ENCODE peak calls at places on chromosomes 16 and 17, in nine cellular contexts. One of them, this sample, is unnamed.
A peak's percentile ranks its signal among the peaks of the same experiment; 100 is the strongest.

GRCh38 chr17:38420518-38420917 is 7.7 kb upstream of the ARHGAP23 start:
- DNase-seq in GM12878: no peak
- DNase-seq in mesenchymal stem cell: no peak
- DNase-seq in left lung: no peak
- DNase-seq in sigmoid colon: no peak
- DNase-seq in Caco-2: no peak
- DNase-seq in GM23338: no peak
- DNase-seq in naive thymus-derived CD4-positive, alpha-beta T cell: no peak
- DNase-seq in SJSA1: no peak
- DNase-seq in this sample: no peak

GRCh38 chr16:50282010-50282538 is 15.7 kb downstream of the ADCY7 start:
- DNase-seq in GM12878: peak; percentile 86
- DNase-seq in mesenchymal stem cell: no peak
- DNase-seq in left lung: peak; percentile 92
- DNase-seq in sigmoid colon: peak; percentile 82
- DNase-seq in Caco-2: no peak
- DNase-seq in GM23338: no peak
- DNase-seq in naive thymus-derived CD4-positive, alpha-beta T cell: no peak
- DNase-seq in SJSA1: no peak
- DNase-seq in this sample: peak; percentile 93

GRCh38 chr17:29007456-29008455 is 1.9 kb upstream of the SEZ6 start:
- DNase-seq in GM12878: no peak
- DNase-seq in mesenchymal stem cell: peak; percentile 21
- DNase-seq in left lung: no peak
- DNase-seq in sigmoid colon: no peak
- DNase-seq in Caco-2: no peak
- DNase-seq in GM23338: no peak
- DNase-seq in naive thymus-derived CD4-positive, alpha-beta T cell: no peak
- DNase-seq in SJSA1: peak; percentile 18
- DNase-seq in this sample: no peak

GRCh38 chr16:66856184-66856730 is 12.0 kb downstream of the CA7 start:
- DNase-seq in GM12878: no peak
- DNase-seq in mesenchymal stem cell: no peak
- DNase-seq in left lung: no peak
- DNase-seq in sigmoid colon: no peak
- DNase-seq in Caco-2: no peak
- DNase-seq in GM23338: no peak
- DNase-seq in naive thymus-derived CD4-positive, alpha-beta T cell: no peak
- DNase-seq in SJSA1: no peak
- DNase-seq in this sample: no peak

GRCh38 chr17:79698086-79698690 is 32.6 kb upstream of the ENPP7 start:
- DNase-seq in GM12878: no peak
- DNase-seq in mesenchymal stem cell: no peak
- DNase-seq in left lung: no peak
- DNase-seq in sigmoid colon: no peak
- DNase-seq in Caco-2: no peak
- DNase-seq in GM23338: no peak
- DNase-seq in naive thymus-derived CD4-positive, alpha-beta T cell: no peak
- DNase-seq in SJSA1: no peak
- DNase-seq in this sample: no peak

GRCh38 chr16:2512920-2513404 is 790 bp upstream of the ATP6V0C start:
- DNase-seq in GM12878: no peak
- DNase-seq in mesenchymal stem cell: no peak
- DNase-seq in left lung: no peak
- DNase-seq in sigmoid colon: peak; percentile 72
- DNase-seq in Caco-2: no peak
- DNase-seq in GM23338: peak; percentile 76
- DNase-seq in naive thymus-derived CD4-positive, alpha-beta T cell: no peak
- DNase-seq in SJSA1: no peak
- DNase-seq in this sample: peak; percentile 65

GRCh38 chr17:64240741-64241347 is 22.2 kb downstream of the TEX2 start:
- DNase-seq in GM12878: no peak
- DNase-seq in mesenchymal stem cell: peak; percentile 87
- DNase-seq in left lung: no peak
- DNase-seq in sigmoid colon: peak; percentile 92
- DNase-seq in Caco-2: no peak
- DNase-seq in GM23338: no peak
- DNase-seq in naive thymus-derived CD4-positive, alpha-beta T cell: no peak
- DNase-seq in SJSA1: peak; percentile 34
- DNase-seq in this sample: no peak

GRCh38 chr17:16872836-16873653 is 98.9 kb downstream of the TNFRSF13B start:
- DNase-seq in GM12878: no peak
- DNase-seq in mesenchymal stem cell: peak; percentile 4
- DNase-seq in left lung: no peak
- DNase-seq in sigmoid colon: no peak
- DNase-seq in Caco-2: peak; percentile 58
- DNase-seq in GM23338: peak; percentile 79
- DNase-seq in naive thymus-derived CD4-positive, alpha-beta T cell: no peak
- DNase-seq in SJSA1: peak; percentile 5
- DNase-seq in this sample: peak; percentile 54

GRCh38 chr16:4327782-4328579 is 12.1 kb downstream of the GLIS2 start:
- DNase-seq in GM12878: no peak
- DNase-seq in mesenchymal stem cell: peak; percentile 90
- DNase-seq in left lung: peak; percentile 80
- DNase-seq in sigmoid colon: peak; percentile 93
- DNase-seq in Caco-2: no peak
- DNase-seq in GM23338: peak; percentile 95
- DNase-seq in naive thymus-derived CD4-positive, alpha-beta T cell: peak; percentile 57
- DNase-seq in SJSA1: peak; percentile 17
- DNase-seq in this sample: peak; percentile 69

GRCh38 chr16:4270091-4270490 is 2.7 kb downstream of the TFAP4 start:
- DNase-seq in GM12878: no peak
- DNase-seq in mesenchymal stem cell: no peak
- DNase-seq in left lung: no peak
- DNase-seq in sigmoid colon: no peak
- DNase-seq in Caco-2: no peak
- DNase-seq in GM23338: no peak
- DNase-seq in naive thymus-derived CD4-positive, alpha-beta T cell: no peak
- DNase-seq in SJSA1: no peak
- DNase-seq in this sample: no peak

GRCh38 chr16:67202956-67203493 is 4.1 kb downstream of the ELMO3 start:
- DNase-seq in GM12878: no peak
- DNase-seq in mesenchymal stem cell: no peak
- DNase-seq in left lung: no peak
- DNase-seq in sigmoid colon: no peak
- DNase-seq in Caco-2: no peak
- DNase-seq in GM23338: no peak
- DNase-seq in naive thymus-derived CD4-positive, alpha-beta T cell: no peak
- DNase-seq in SJSA1: no peak
- DNase-seq in this sample: no peak

GRCh38 chr17:50210249-50211225 is 9.1 kb upstream of the COL1A1 start:
- DNase-seq in GM12878: no peak
- DNase-seq in mesenchymal stem cell: peak; percentile 100
- DNase-seq in left lung: peak; percentile 84
- DNase-seq in sigmoid colon: peak; percentile 94
- DNase-seq in Caco-2: peak; percentile 93
- DNase-seq in GM23338: peak; percentile 72
- DNase-seq in naive thymus-derived CD4-positive, alpha-beta T cell: no peak
- DNase-seq in SJSA1: peak; percentile 100
- DNase-seq in this sample: no peak

GRCh38 chr16:77820340-77820739 is 32.0 kb downstream of the VAT1L start:
- DNase-seq in GM12878: no peak
- DNase-seq in mesenchymal stem cell: no peak
- DNase-seq in left lung: no peak
- DNase-seq in sigmoid colon: no peak
- DNase-seq in Caco-2: no peak
- DNase-seq in GM23338: no peak
- DNase-seq in naive thymus-derived CD4-positive, alpha-beta T cell: no peak
- DNase-seq in SJSA1: no peak
- DNase-seq in this sample: no peak

GRCh38 chr16:4240624-4241023 is 1.3 kb downstream of the SRL start:
- DNase-seq in GM12878: no peak
- DNase-seq in mesenchymal stem cell: no peak
- DNase-seq in left lung: no peak
- DNase-seq in sigmoid colon: no peak
- DNase-seq in Caco-2: no peak
- DNase-seq in GM23338: peak; percentile 46
- DNase-seq in naive thymus-derived CD4-positive, alpha-beta T cell: no peak
- DNase-seq in SJSA1: no peak
- DNase-seq in this sample: no peak

GRCh38 chr16:49528564-49529150 is 155.1 kb downstream of the C16orf78 start:
- DNase-seq in GM12878: no peak
- DNase-seq in mesenchymal stem cell: no peak
- DNase-seq in left lung: no peak
- DNase-seq in sigmoid colon: no peak
- DNase-seq in Caco-2: no peak
- DNase-seq in GM23338: no peak
- DNase-seq in naive thymus-derived CD4-positive, alpha-beta T cell: no peak
- DNase-seq in SJSA1: no peak
- DNase-seq in this sample: no peak

GRCh38 chr17:59483860-59484259 is 81.5 kb upstream of the DHX40 start:
- DNase-seq in GM12878: no peak
- DNase-seq in mesenchymal stem cell: no peak
- DNase-seq in left lung: no peak
- DNase-seq in sigmoid colon: no peak
- DNase-seq in Caco-2: no peak
- DNase-seq in GM23338: no peak
- DNase-seq in naive thymus-derived CD4-positive, alpha-beta T cell: no peak
- DNase-seq in SJSA1: no peak
- DNase-seq in this sample: no peak
- H3K4me1 ChIP-seq in GM12878: no peaks in the 10 kb centered on the region
- H3K4me1 ChIP-seq in mesenchymal stem cell: no peaks in the 10 kb centered on the region
- H3K4me1 ChIP-seq in left lung: no peaks in the 10 kb centered on the region
- H3K4me1 ChIP-seq in sigmoid colon: no peaks in the 10 kb centered on the region
- H3K4me1 ChIP-seq in Caco-2: no peaks in the 10 kb centered on the region
- H3K4me1 ChIP-seq in GM23338: no peaks in the 10 kb centered on the region
- H3K4me1 ChIP-seq in naive thymus-derived CD4-positive, alpha-beta T cell: no peaks in the 10 kb centered on the region
- H3K4me1 ChIP-seq in SJSA1: no peaks in the 10 kb centered on the region
- H3K4me1 ChIP-seq in this sample: no peaks in the 10 kb centered on the region

DNA sequence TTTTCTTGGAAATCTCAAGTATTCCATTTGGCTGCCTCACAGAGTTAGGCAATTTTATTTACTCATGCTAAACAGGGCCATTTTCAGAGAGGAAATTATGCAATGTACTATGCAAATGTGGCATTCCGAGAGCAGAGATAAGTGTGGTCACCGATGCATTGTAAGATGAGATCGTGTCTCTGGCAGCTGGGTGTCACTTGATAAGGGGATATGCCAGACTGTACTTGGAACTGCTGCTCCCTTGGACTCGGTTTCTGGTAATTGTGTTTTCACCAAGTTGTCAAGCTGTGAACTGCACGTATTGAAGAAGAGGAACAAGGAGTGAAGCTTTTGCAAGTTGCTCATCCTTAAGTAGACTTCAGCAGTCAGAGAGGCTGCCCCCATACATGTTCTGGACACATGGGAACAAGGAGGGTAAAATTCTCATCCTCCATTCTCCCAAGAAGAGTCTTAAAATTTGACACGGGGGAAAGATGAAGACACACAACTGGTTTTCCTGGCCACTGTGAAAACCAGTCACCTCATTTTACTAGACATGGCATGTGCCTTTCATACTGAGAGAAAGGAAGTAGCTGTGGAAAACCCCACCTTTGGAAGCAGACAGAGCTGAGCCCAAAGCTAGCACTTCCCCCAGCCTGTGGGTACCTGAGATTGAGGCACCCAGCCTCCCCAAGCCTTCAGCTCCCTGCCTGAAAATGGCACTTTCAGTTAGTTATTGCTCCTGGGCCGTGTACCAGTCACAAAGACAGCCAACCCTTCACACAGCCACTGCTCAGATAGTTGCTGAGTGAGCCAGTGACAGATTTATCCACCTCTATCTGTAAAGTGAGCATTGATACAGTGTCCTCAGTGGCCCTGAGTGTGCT is 150.7 kb downstream of the SOCS1 start:
- DNase-seq in GM12878: peak; percentile 86
- DNase-seq in mesenchymal stem cell: peak; percentile 98
- DNase-seq in left lung: no peak
- DNase-seq in sigmoid colon: peak; percentile 79
- DNase-seq in Caco-2: peak; percentile 59
- DNase-seq in GM23338: no peak
- DNase-seq in naive thymus-derived CD4-positive, alpha-beta T cell: no peak
- DNase-seq in SJSA1: no peak
- DNase-seq in this sample: peak; percentile 68
- H3K4me1 ChIP-seq in GM12878: peaks cover 38% of the 10 kb centered on the region
- H3K4me1 ChIP-seq in mesenchymal stem cell: peaks cover 37% of the 10 kb centered on the region
- H3K4me1 ChIP-seq in left lung: peaks cover 29% of the 10 kb centered on the region
- H3K4me1 ChIP-seq in sigmoid colon: peaks cover 58% of the 10 kb centered on the region
- H3K4me1 ChIP-seq in Caco-2: peaks cover 24% of the 10 kb centered on the region
- H3K4me1 ChIP-seq in GM23338: peaks cover 4% of the 10 kb centered on the region
- H3K4me1 ChIP-seq in naive thymus-derived CD4-positive, alpha-beta T cell: peaks cover 16% of the 10 kb centered on the region
- H3K4me1 ChIP-seq in SJSA1: peaks cover 31% of the 10 kb centered on the region
- H3K4me1 ChIP-seq in this sample: peaks cover 22% of the 10 kb centered on the region

GRCh38 chr17:47952181-47953021 is 5.3 kb downstream of the PRR15L start:
- DNase-seq in GM12878: no peak
- DNase-seq in mesenchymal stem cell: no peak
- DNase-seq in left lung: peak; percentile 49
- DNase-seq in sigmoid colon: no peak
- DNase-seq in Caco-2: no peak
- DNase-seq in GM23338: no peak
- DNase-seq in naive thymus-derived CD4-positive, alpha-beta T cell: no peak
- DNase-seq in SJSA1: no peak
- DNase-seq in this sample: no peak
- H3K4me1 ChIP-seq in GM12878: peaks cover 20% of the 10 kb centered on the region
- H3K4me1 ChIP-seq in mesenchymal stem cell: peaks cover 35% of the 10 kb centered on the region
- H3K4me1 ChIP-seq in left lung: peaks cover 17% of the 10 kb centered on the region
- H3K4me1 ChIP-seq in sigmoid colon: peaks cover 17% of the 10 kb centered on the region
- H3K4me1 ChIP-seq in Caco-2: peaks cover 30% of the 10 kb centered on the region
- H3K4me1 ChIP-seq in GM23338: peaks cover 17% of the 10 kb centered on the region
- H3K4me1 ChIP-seq in naive thymus-derived CD4-positive, alpha-beta T cell: peaks cover 16% of the 10 kb centered on the region
- H3K4me1 ChIP-seq in SJSA1: peaks cover 6% of the 10 kb centered on the region
- H3K4me1 ChIP-seq in this sample: peaks cover 17% of the 10 kb centered on the region

GRCh38 chr16:85443531-85443930 is 169.6 kb upstream of the GSE1 start:
- DNase-seq in GM12878: no peak
- DNase-seq in mesenchymal stem cell: no peak
- DNase-seq in left lung: no peak
- DNase-seq in sigmoid colon: no peak
- DNase-seq in Caco-2: no peak
- DNase-seq in GM23338: no peak
- DNase-seq in naive thymus-derived CD4-positive, alpha-beta T cell: no peak
- DNase-seq in SJSA1: no peak
- DNase-seq in this sample: no peak

GRCh38 chr16:85445779-85446222 is 167.3 kb upstream of the GSE1 start:
- DNase-seq in GM12878: no peak
- DNase-seq in mesenchymal stem cell: no peak
- DNase-seq in left lung: no peak
- DNase-seq in sigmoid colon: peak; percentile 84
- DNase-seq in Caco-2: no peak
- DNase-seq in GM23338: no peak
- DNase-seq in naive thymus-derived CD4-positive, alpha-beta T cell: no peak
- DNase-seq in SJSA1: no peak
- DNase-seq in this sample: no peak

GRCh38 chr16:85446846-85447656 is 166.1 kb upstream of the GSE1 start:
- DNase-seq in GM12878: peak; percentile 39
- DNase-seq in mesenchymal stem cell: no peak
- DNase-seq in left lung: no peak
- DNase-seq in sigmoid colon: no peak
- DNase-seq in Caco-2: no peak
- DNase-seq in GM23338: no peak
- DNase-seq in naive thymus-derived CD4-positive, alpha-beta T cell: no peak
- DNase-seq in SJSA1: no peak
- DNase-seq in this sample: peak; percentile 91

GRCh38 chr16:85443116-85443515 is 170.0 kb upstream of the GSE1 start:
- DNase-seq in GM12878: no peak
- DNase-seq in mesenchymal stem cell: no peak
- DNase-seq in left lung: no peak
- DNase-seq in sigmoid colon: no peak
- DNase-seq in Caco-2: no peak
- DNase-seq in GM23338: no peak
- DNase-seq in naive thymus-derived CD4-positive, alpha-beta T cell: no peak
- DNase-seq in SJSA1: no peak
- DNase-seq in this sample: no peak

GRCh38 chr16:85444879-85445778 is 168.0 kb upstream of the GSE1 start:
- DNase-seq in GM12878: no peak
- DNase-seq in mesenchymal stem cell: no peak
- DNase-seq in left lung: no peak
- DNase-seq in sigmoid colon: no peak
- DNase-seq in Caco-2: no peak
- DNase-seq in GM23338: peak; percentile 57
- DNase-seq in naive thymus-derived CD4-positive, alpha-beta T cell: no peak
- DNase-seq in SJSA1: no peak
- DNase-seq in this sample: peak; percentile 80
- H3K4me1 ChIP-seq in GM12878: peaks cover 26% of the 10 kb centered on the region
- H3K4me1 ChIP-seq in mesenchymal stem cell: peaks cover 15% of the 10 kb centered on the region
- H3K4me1 ChIP-seq in left lung: peaks cover 4% of the 10 kb centered on the region
- H3K4me1 ChIP-seq in sigmoid colon: peaks cover 48% of the 10 kb centered on the region
- H3K4me1 ChIP-seq in Caco-2: peaks cover 45% of the 10 kb centered on the region
- H3K4me1 ChIP-seq in GM23338: peaks cover 4% of the 10 kb centered on the region
- H3K4me1 ChIP-seq in naive thymus-derived CD4-positive, alpha-beta T cell: peaks cover 30% of the 10 kb centered on the region
- H3K4me1 ChIP-seq in SJSA1: no peaks in the 10 kb centered on the region
- H3K4me1 ChIP-seq in this sample: peaks cover 60% of the 10 kb centered on the region

This sample was measured in OCI-LY7.